ENCODE peak calls at places on chromosomes 11 and 22, in ten cellular contexts. X, R, L, U, B, J, Q, C, F and M are unnamed samples.

GRCh38 chr11:75839851-75840250 is 24.8 kb downstream of the UVRAG start:
- DNase-seq in X (no peak), R (peak), L (no peak), U (no peak), B (no peak), J (no peak), Q (no peak), C (no peak), F (no peak), M (peak)

GRCh38 chr11:45890886-45891550 is 5.6 kb downstream of the MAPK8IP1 start:
- DNase-seq in X (no peak), R (no peak), L (no peak), U (no peak), B (no peak), J (no peak), Q (no peak), C (no peak), F (no peak), M (no peak)

GRCh38 chr11:10181811-10182210 is 112.2 kb downstream of the SBF2 start:
- DNase-seq in X (peak), R (peak), L (peak), U (no peak), B (no peak), J (no peak), Q (no peak), C (peak), F (peak), M (peak)

GRCh38 chr11:128323381-128323780 is 264.0 kb downstream of the ETS1 start:
- DNase-seq in X (peak), R (peak), L (no peak), U (no peak), B (no peak), J (no peak), Q (peak), C (no peak), F (no peak), M (peak)

GRCh38 chr11:125494987-125495725 is 909 bp downstream of the FEZ1 start:
- DNase-seq in X (no peak), R (peak), L (no peak), U (no peak), B (peak), J (no peak), Q (no peak), C (no peak), F (no peak), M (peak)

GRCh38 chr11:57917632-57918031 is 106.0 kb upstream of the OR9Q1 start:
- DNase-seq in X (no peak), R (no peak), L (no peak), U (no peak), B (no peak), J (no peak), Q (no peak), C (no peak), F (no peak), M (no peak)

GRCh38 chr11:4891996-4892640 is 10.4 kb downstream of the OR51T1 start:
- DNase-seq in X (no peak), R (peak), L (no peak), U (no peak), B (no peak), J (peak), Q (no peak), C (no peak), F (peak), M (peak)

GRCh38 chr22:27610863-27611786 is 190.4 kb downstream of the MN1 start:
- DNase-seq in X (no peak), R (no peak), L (no peak), U (no peak), B (no peak), J (no peak), Q (no peak), C (no peak), F (no peak), M (no peak)

GRCh38 chr22:40525250-40525884 is 111.2 kb downstream of the MRTFA start:
- DNase-seq in X (peak), R (peak), L (no peak), U (no peak), B (peak), J (no peak), Q (peak), C (no peak), F (no peak), M (peak)

GRCh38 chr11:87583931-87584330 is 546.2 kb downstream of the TMEM135 start:
- DNase-seq in X (no peak), R (no peak), L (no peak), U (no peak), B (no peak), J (no peak), Q (no peak), C (no peak), F (no peak), M (no peak)

GRCh38 chr11:132318421-132319157 is 948.2 kb downstream of the NTM start:
- DNase-seq in X (no peak), R (peak), L (peak), U (no peak), B (no peak), J (no peak), Q (no peak), C (no peak), F (peak), M (no peak)

GRCh38 chr11:122599434-122599833 is 56.1 kb upstream of the UBASH3B start:
- DNase-seq in X (no peak), R (no peak), L (no peak), U (no peak), B (no peak), J (no peak), Q (no peak), C (no peak), F (no peak), M (no peak)

GRCh38 chr11:122900803-122901202 is 18.2 kb downstream of the JHY start:
- DNase-seq in X (no peak), R (no peak), L (peak), U (no peak), B (no peak), J (no peak), Q (no peak), C (no peak), F (no peak), M (peak)

DNA sequence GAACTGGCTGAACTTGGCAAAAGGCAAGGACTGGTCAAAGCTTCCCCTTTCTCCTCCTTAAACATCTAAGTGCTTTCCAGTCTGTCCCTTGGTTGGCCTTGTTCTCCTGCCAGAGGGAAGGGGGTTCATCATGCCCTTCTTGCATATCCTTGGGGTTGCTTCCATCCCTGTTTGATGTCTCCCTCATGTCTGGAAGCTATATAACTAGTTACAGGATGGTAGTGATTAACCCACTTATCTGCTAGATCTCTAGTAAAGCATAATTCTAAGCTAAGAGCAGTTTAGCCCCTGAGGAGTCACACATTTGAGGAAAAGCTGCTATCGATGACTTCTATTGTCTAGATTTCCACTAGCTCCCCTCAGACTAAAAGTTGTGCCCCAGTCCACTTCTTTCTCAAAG is 22.9 kb downstream of the APOL5 start:
- DNase-seq in X (no peak), R (no peak), L (no peak), U (no peak), B (no peak), J (no peak), Q (no peak), C (no peak), F (no peak), M (no peak)
- H3K4me3 ChIP-seq in X (no peak), R (no peak), L (no peak), U (no peak), B (no peak), J (no peak), Q (no peak), C (no peak), F (no peak), M (no peak)

GRCh38 chr11:113773092-113773415 is 438 bp downstream of the ZW10 start:
- DNase-seq in X (peak), R (peak), L (no peak), U (no peak), B (peak), J (no peak), Q (no peak), C (no peak), F (no peak), M (peak)

GRCh38 chr11:113778111-113778910 is 1.3 kb upstream of the CLDN25 start:
- DNase-seq in X (no peak), R (peak), L (no peak), U (peak), B (no peak), J (no peak), Q (no peak), C (no peak), F (no peak), M (peak)

GRCh38 chr11:113771964-113772363 is 1.5 kb downstream of the ZW10 start:
- DNase-seq in X (no peak), R (no peak), L (no peak), U (no peak), B (no peak), J (no peak), Q (no peak), C (no peak), F (no peak), M (no peak)

GRCh38 chr11:113773416-113774173 is at the start of gene ZW10:
- DNase-seq in X (peak), R (peak), L (peak), U (peak), B (peak), J (peak), Q (peak), C (peak), F (peak), M (peak)

DNA sequence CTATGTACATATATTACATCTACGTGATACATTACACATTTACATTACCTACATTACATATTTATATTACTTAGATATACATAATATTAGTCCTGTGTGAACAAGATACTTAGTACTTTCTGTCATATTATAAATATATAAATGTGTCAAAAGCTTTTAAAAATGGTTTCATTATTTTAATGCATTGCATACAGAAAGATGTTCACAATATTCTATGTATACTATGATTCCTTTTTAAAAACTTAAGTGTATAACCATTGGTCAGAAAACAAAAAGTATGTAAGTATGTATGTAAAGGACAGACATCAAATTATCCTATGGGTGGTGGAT is 647 bp upstream of the ZW10 start:
- DNase-seq in X (no peak), R (no peak), L (no peak), U (no peak), B (no peak), J (no peak), Q (no peak), C (no peak), F (no peak), M (no peak)
- H3K4me3 ChIP-seq in X (peak), R (peak), L (peak), U (no peak), B (peak), J (peak), Q (peak), C (peak), F (peak), M (no peak)

GRCh38 chr11:116459644-116460043 is 313.1 kb downstream of the BUD13 start:
- DNase-seq in X (no peak), R (no peak), L (no peak), U (no peak), B (no peak), J (no peak), Q (no peak), C (no peak), F (no peak), M (no peak)
- H3K4me3 ChIP-seq in X (no peak), R (no peak), L (no peak), U (no peak), B (no peak), J (no peak), Q (no peak), C (no peak), F (no peak), M (no peak)

GRCh38 chr11:20601221-20601914 is 2.0 kb downstream of the SLC6A5 start:
- DNase-seq in X (no peak), R (no peak), L (no peak), U (no peak), B (peak), J (no peak), Q (no peak), C (no peak), F (no peak), M (no peak)
- H3K4me3 ChIP-seq in X (no peak), R (no peak), L (no peak), U (no peak), B (peak), J (no peak), Q (no peak), C (no peak), F (no peak), M (no peak)

GRCh38 chr22:42439821-42440674 is 7.8 kb upstream of the NFAM1 start:
- DNase-seq in X (peak), R (peak), L (no peak), U (no peak), B (no peak), J (no peak), Q (no peak), C (no peak), F (no peak), M (peak)
- H3K4me3 ChIP-seq in X (peak), R (peak), L (no peak), U (no peak), B (no peak), J (peak), Q (no peak), C (no peak), F (peak), M (peak)

DNA sequence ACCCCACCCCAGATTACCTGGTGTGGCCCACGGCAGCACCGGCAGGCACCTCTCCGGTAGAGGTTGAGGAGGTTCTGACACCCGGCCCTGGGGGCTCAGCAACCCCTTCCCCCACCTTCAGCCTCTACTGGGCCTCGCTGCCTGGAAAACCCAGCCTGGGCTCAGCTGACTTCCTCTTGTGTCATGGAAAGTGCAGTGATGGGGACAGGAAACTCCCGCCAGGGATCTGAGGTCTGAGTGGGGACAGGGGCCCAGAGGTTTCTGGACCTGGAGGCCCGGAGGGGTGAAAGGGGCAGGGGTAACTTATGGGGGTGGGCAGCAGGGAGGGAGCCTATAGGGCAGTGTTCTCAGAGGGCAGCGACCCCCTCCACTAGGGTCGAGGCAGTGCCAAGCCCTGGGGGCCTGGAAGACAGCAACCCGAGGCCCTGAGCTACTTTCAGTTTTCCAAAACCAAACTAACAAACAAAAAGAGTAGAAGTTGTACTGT is 10.0 kb upstream of the CD5 start:
- DNase-seq in X (no peak), R (no peak), L (no peak), U (no peak), B (no peak), J (no peak), Q (peak), C (no peak), F (no peak), M (no peak)
- H3K4me3 ChIP-seq in X (no peak), R (no peak), L (no peak), U (no peak), B (no peak), J (no peak), Q (peak), C (no peak), F (no peak), M (no peak)

DNA sequence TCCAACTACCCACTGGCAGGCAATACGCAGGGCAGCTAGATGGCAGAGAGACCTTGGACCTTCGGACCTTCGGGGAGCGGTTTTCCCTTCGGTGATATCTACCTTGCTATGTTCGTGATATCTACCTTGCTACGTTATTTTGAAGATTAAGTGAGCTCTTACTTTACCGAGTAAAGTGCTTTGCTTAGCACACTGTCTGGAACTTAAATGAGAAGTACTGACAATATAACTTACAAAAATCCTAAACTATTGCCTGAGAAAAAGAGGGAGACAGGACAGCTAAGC is 1.0 kb upstream of the PRDM10 start:
- DNase-seq in X (no peak), R (no peak), L (no peak), U (no peak), B (no peak), J (no peak), Q (no peak), C (no peak), F (no peak), M (no peak)
- H3K4me3 ChIP-seq in X (peak), R (peak), L (peak), U (peak), B (peak), J (peak), Q (peak), C (peak), F (peak), M (peak)